ENCODE peak calls at places on chromosomes 12 and 14, in eight cellular contexts. L is mesothelial cell of epicardium, R is left cardiac atrium, C is HEK293T, B is germinal center, Z is HCEC 1CT, I is upper lobe of left lung, T is fibroblast of pulmonary artery. Y is an unnamed sample.

GRCh38 chr14:62015248-62015647 is 253.0 kb downstream of the SNAPC1 start:
- DNase-seq in L (no peak), B (no peak), R (no peak), Z (peak), C (no peak), T (peak), I (no peak), Y (no peak)

GRCh38 chr14:22583994-22584393 is 5.0 kb downstream of the DAD1 start:
- DNase-seq in Z (no peak), T (no peak), R (no peak), B (no peak), C (no peak), I (no peak), L (no peak), Y (no peak)

GRCh38 chr12:47311011-47311410 is 231.3 kb upstream of the AMIGO2 start:
- DNase-seq in T (no peak), B (no peak), L (no peak), Z (no peak), R (no peak), I (no peak), C (no peak), Y (no peak)

GRCh38 chr12:111063296-111064026 is 143.1 kb upstream of the MYL2 start:
- DNase-seq in I (peak), R (no peak), Z (no peak), C (no peak), T (no peak), B (no peak), L (no peak), Y (no peak)

GRCh38 chr12:108734200-108734906 is 3.0 kb upstream of the CORO1C start:
- DNase-seq in R (no peak), L (no peak), Z (peak), B (no peak), I (no peak), T (peak), C (no peak), Y (no peak)

GRCh38 chr14:22281322-22281977 is 307.6 kb downstream of the DAD1 start:
- DNase-seq in B (no peak), C (no peak), T (no peak), Z (no peak), L (no peak), R (no peak), I (no peak), Y (no peak)

GRCh38 chr14:49970474-49971147 is 77.7 kb downstream of the ARF6 start:
- DNase-seq in C (peak), R (no peak), B (no peak), L (no peak), Z (no peak), T (peak), I (no peak), Y (no peak)

GRCh38 chr14:96268426-96269358 is 12.7 kb downstream of the BDKRB1 start:
- DNase-seq in C (no peak), Z (peak), I (no peak), L (no peak), R (peak), T (peak), B (no peak), Y (peak)

GRCh38 chr12:104752883-104753282 is 205.2 kb downstream of the SLC41A2 start:
- DNase-seq in L (no peak), B (no peak), I (no peak), C (no peak), T (no peak), R (no peak), Z (no peak), Y (no peak)

GRCh38 chr14:24436355-24437019 is 6.1 kb downstream of the SDR39U1 start:
- DNase-seq in T (peak), C (peak), I (no peak), B (peak), Z (peak), L (no peak), R (no peak), Y (no peak)

GRCh38 chr14:93150227-93151206 is 34.2 kb downstream of the MOAP1 start:
- DNase-seq in B (no peak), C (no peak), I (no peak), T (no peak), L (no peak), Z (no peak), R (no peak), Y (peak)

GRCh38 chr12:95218164-95218851 is 701 bp downstream of the VEZT start:
- DNase-seq in R (no peak), Z (peak), I (no peak), B (no peak), L (no peak), T (peak), C (no peak), Y (no peak)

GRCh38 chr12:69388371-69388770 is 28.8 kb downstream of the YEATS4 start:
- DNase-seq in Z (peak), R (no peak), B (peak), L (no peak), T (peak), I (no peak), C (no peak), Y (no peak)

GRCh38 chr12:113932411-113933196 is 33.5 kb downstream of the RBM19 start:
- DNase-seq in B (no peak), T (peak), R (peak), Z (peak), I (no peak), L (no peak), C (no peak), Y (no peak)

GRCh38 chr14:80585506-80585835 is 356.1 kb downstream of the CEP128 start:
- DNase-seq in B (no peak), R (no peak), T (peak), C (no peak), Z (peak), L (no peak), I (no peak), Y (no peak)

GRCh38 chr14:47012533-47012932 is 361.0 kb upstream of the RPL10L start:
- DNase-seq in I (no peak), B (no peak), T (no peak), Z (no peak), C (no peak), R (no peak), L (no peak), Y (no peak)

GRCh38 chr14:23285530-23286019 is 357 bp downstream of the HOMEZ start:
- DNase-seq in R (no peak), Z (peak), C (no peak), B (no peak), T (no peak), I (no peak), L (no peak), Y (no peak)

GRCh38 chr12:34406996-34407300 is 384.7 kb downstream of the ALG10 start:
- DNase-seq in L (peak), B (no peak), Z (no peak), C (peak), I (peak), R (peak), T (no peak), Y (peak)

GRCh38 chr12:116354950-116355779 is 77.7 kb upstream of the MED13L start:
- DNase-seq in R (no peak), B (no peak), Z (no peak), L (no peak), C (no peak), I (no peak), T (no peak), Y (no peak)

GRCh38 chr12:67681145-67681778 is 32.7 kb downstream of the DYRK2 start:
- DNase-seq in B (no peak), L (no peak), Z (peak), R (no peak), T (peak), C (no peak), I (no peak), Y (no peak)

GRCh38 chr14:24921903-24922302 is 128.0 kb downstream of the STXBP6 start:
- DNase-seq in T (peak), L (no peak), R (no peak), B (no peak), I (no peak), Z (peak), C (no peak), Y (no peak)

GRCh38 chr14:65750906-65751305 is 338.4 kb downstream of the FUT8 start:
- DNase-seq in R (no peak), C (no peak), Z (no peak), T (no peak), I (no peak), L (no peak), B (no peak), Y (no peak)

GRCh38 chr12:14643247-14643646 is 53.2 kb downstream of the GUCY2C start:
- DNase-seq in C (no peak), Z (peak), I (no peak), L (no peak), T (peak), B (no peak), R (no peak), Y (no peak)

GRCh38 chr14:103194256-103195045 is 71.2 kb downstream of the TNFAIP2 start:
- DNase-seq in B (no peak), C (no peak), I (no peak), Z (peak), R (no peak), L (no peak), T (peak), Y (peak)

GRCh38 chr12:122028165-122028591 is 6.5 kb downstream of the BCL7A start:
- DNase-seq in C (no peak), B (no peak), I (no peak), Z (no peak), L (no peak), T (no peak), R (no peak), Y (no peak)

GRCh38 chr12:39905152-39905551 is 200.7 kb downstream of the SLC2A13 start:
- DNase-seq in C (no peak), I (no peak), L (no peak), R (peak), B (no peak), T (peak), Z (peak), Y (peak)

GRCh38 chr14:66568220-66568619 is 60.3 kb downstream of the GPHN start:
- DNase-seq in R (no peak), C (no peak), T (peak), Z (no peak), L (no peak), I (no peak), B (no peak), Y (no peak)

GRCh38 chr14:74888164-74889158 is 6.7 kb downstream of the DLST start:
- DNase-seq in T (no peak), I (no peak), B (no peak), L (no peak), R (no peak), C (no peak), Z (peak), Y (no peak)

GRCh38 chr14:51093371-51094281 is 1.3 kb downstream of the TRIM9 start:
- DNase-seq in R (no peak), C (peak), I (peak), Z (no peak), B (peak), L (no peak), T (no peak), Y (peak)

GRCh38 chr14:52078093-52078492 is 9.2 kb upstream of the NID2 start:
- DNase-seq in Z (peak), C (no peak), T (peak), B (no peak), I (no peak), L (no peak), R (no peak), Y (no peak)

GRCh38 chr12:19177754-19178153 is 48.2 kb downstream of the PLEKHA5 start:
- DNase-seq in Z (peak), C (no peak), R (no peak), T (no peak), L (no peak), B (no peak), I (no peak), Y (no peak)

GRCh38 chr12:1216560-1216959 is 225.5 kb downstream of the ERC1 start:
- DNase-seq in B (no peak), C (no peak), T (no peak), R (no peak), Z (no peak), I (no peak), L (no peak), Y (no peak)

GRCh38 chr12:2431810-2432209 is 363.0 kb upstream of the FKBP4 start:
- DNase-seq in C (no peak), I (no peak), B (no peak), R (no peak), L (no peak), Z (peak), T (no peak), Y (no peak)

GRCh38 chr12:65891219-65891618 is 66.9 kb downstream of the HMGA2 start:
- DNase-seq in I (no peak), T (peak), L (no peak), R (no peak), C (no peak), B (no peak), Z (peak), Y (no peak)